ENCODE peak calls at places on chromosomes 16 and 17, in seven cellular contexts. D, Z, B, E, A, N and M are unnamed samples.

GRCh38 chr16:77540656-77541055 is 105.8 kb upstream of the ADAMTS18 start:
- DNase-seq in D (no peak), Z (no peak), B (no peak), A (no peak), E (no peak), N (no peak), M (no peak)

GRCh38 chr17:57785032-57785431 is 39.9 kb upstream of the CCDC182 start:
- DNase-seq in Z (no peak), E (no peak), B (no peak), A (no peak), N (peak; percentile 64), D (peak; percentile 20), M (peak; percentile 30)

GRCh38 chr17:43517615-43518386 is 28.3 kb downstream of the ETV4 start:
- DNase-seq in B (no peak), D (no peak), E (no peak), N (no peak), A (no peak), Z (no peak), M (no peak)

GRCh38 chr17:69729937-69730336 is 315.4 kb downstream of the MAP2K6 start:
- DNase-seq in D (no peak), A (no peak), N (no peak), E (no peak), B (no peak), Z (no peak), M (no peak)

GRCh38 chr17:69539781-69540319 is 125.4 kb downstream of the MAP2K6 start:
- DNase-seq in D (no peak), E (no peak), N (no peak), A (no peak), B (no peak), Z (no peak), M (peak; percentile 25)

GRCh38 chr17:82126479-82127314 is 28.7 kb upstream of the FASN start:
- DNase-seq in E (peak; percentile 76), N (no peak), A (no peak), B (peak; percentile 99), D (no peak), Z (peak; percentile 78), M (no peak)

GRCh38 chr16:23420011-23420410 is 33.0 kb downstream of the COG7 start:
- DNase-seq in Z (no peak), E (no peak), B (no peak), D (no peak), N (no peak), A (no peak), M (no peak)

GRCh38 chr17:64146418-64147109 is 16.6 kb upstream of the ERN1 start:
- DNase-seq in A (peak; percentile 64), E (peak; percentile 16), B (peak; percentile 63), Z (peak; percentile 38), N (peak; percentile 60), D (no peak), M (peak; percentile 62)

GRCh38 chr17:60592750-60593149 is 7.2 kb upstream of the PPM1D start:
- DNase-seq in N (no peak), E (no peak), B (no peak), Z (no peak), D (no peak), A (no peak), M (no peak)

GRCh38 chr17:81342062-81342699 is 47.1 kb upstream of the SLC38A10 start:
- DNase-seq in B (no peak), E (no peak), Z (no peak), D (no peak), A (no peak), N (no peak), M (peak; percentile 36)

GRCh38 chr17:7988750-7989178 is 13.7 kb upstream of the GUCY2D start:
- DNase-seq in D (no peak), E (peak; percentile 18), B (peak; percentile 78), N (no peak), A (peak; percentile 94), Z (peak; percentile 36), M (peak; percentile 90)

GRCh38 chr16:80971814-80972213 is 34.9 kb downstream of the CMC2 start:
- DNase-seq in N (no peak), A (no peak), E (no peak), D (no peak), B (no peak), Z (no peak), M (no peak)

GRCh38 chr17:71460943-71461342 is 659.9 kb upstream of the SOX9 start:
- DNase-seq in B (no peak), N (no peak), E (no peak), D (no peak), Z (no peak), A (peak; percentile 26), M (peak; percentile 40)

GRCh38 chr16:89452925-89453324 is 37.4 kb downstream of the ANKRD11 start:
- DNase-seq in Z (no peak), E (no peak), N (no peak), D (no peak), A (no peak), B (no peak), M (no peak)

GRCh38 chr16:89453662-89454321 is 36.6 kb downstream of the ANKRD11 start:
- DNase-seq in A (no peak), D (no peak), Z (no peak), B (no peak), N (peak; percentile 35), E (no peak), M (no peak)

GRCh38 chr16:89455178-89455577 is 35.2 kb downstream of the ANKRD11 start:
- DNase-seq in B (peak; percentile 31), A (no peak), Z (no peak), N (no peak), E (no peak), D (no peak), M (no peak)

GRCh38 chr16:89455692-89456091 is 34.7 kb downstream of the ANKRD11 start:
- DNase-seq in B (no peak), E (no peak), D (no peak), Z (no peak), A (no peak), N (no peak), M (no peak)

GRCh38 chr16:89456412-89456811 is 33.9 kb downstream of the ANKRD11 start:
- DNase-seq in B (no peak), N (no peak), A (no peak), E (no peak), Z (no peak), D (no peak), M (no peak)
- H3K27ac ChIP-seq in B (no peak overlapping the region), N (no peak overlapping the region), A (no peak overlapping the region), E (no peak overlapping the region), Z (no peak overlapping the region), D (no peak overlapping the region), M (no peak overlapping the region)

GRCh38 chr17:77144227-77144626 is 3.5 kb downstream of the SEC14L1 start:
- DNase-seq in D (no peak), B (no peak), Z (no peak), E (no peak), N (no peak), A (no peak), M (no peak)
- H3K4me3 ChIP-seq in D (no peak overlapping the region), B (no peak overlapping the region), Z (no peak overlapping the region), E (no peak overlapping the region), N (peak overlapping the region; percentile 84), A (peak overlapping the region; percentile 94), M (no peak overlapping the region)

GRCh38 chr16:89392881-89393730 is 97.3 kb downstream of the ANKRD11 start:
- DNase-seq in B (no peak), D (no peak), A (no peak), Z (no peak), E (no peak), N (no peak), M (no peak)

GRCh38 chr16:89397331-89397861 is 93.0 kb downstream of the ANKRD11 start:
- DNase-seq in N (no peak), D (no peak), E (no peak), B (no peak), A (no peak), Z (no peak), M (no peak)

GRCh38 chr16:89393731-89394406 is 96.5 kb downstream of the ANKRD11 start:
- DNase-seq in B (no peak), Z (no peak), D (no peak), E (no peak), A (no peak), N (peak; percentile 76), M (no peak)

GRCh38 chr16:89396156-89396555 is 94.2 kb downstream of the ANKRD11 start:
- DNase-seq in Z (no peak), E (no peak), A (no peak), N (no peak), D (no peak), B (no peak), M (no peak)

GRCh38 chr16:89395150-89396142 is 94.9 kb downstream of the ANKRD11 start:
- DNase-seq in A (peak; percentile 96), N (peak; percentile 87), D (peak; percentile 94), Z (no peak), E (no peak), B (no peak), M (peak; percentile 92)
- H3K27ac ChIP-seq in A (no peak overlapping the region), N (peak overlapping the region; percentile 84), D (peak overlapping the region; percentile 75), Z (no peak overlapping the region), E (no peak overlapping the region), B (no peak overlapping the region), M (no peak overlapping the region)

GRCh38 chr17:31560836-31561235 is 169.4 kb downstream of the RAB11FIP4 start:
- DNase-seq in E (no peak), A (no peak), D (no peak), B (no peak), N (no peak), Z (no peak), M (no peak)
- H3K4me3 ChIP-seq in E (no peak overlapping the region), A (peak overlapping the region; percentile 69), D (peak overlapping the region; percentile 58), B (no peak overlapping the region), N (peak overlapping the region; percentile 86), Z (no peak overlapping the region), M (no peak overlapping the region)